ENCODE peak calls at places on chromosomes 12 and 14, in six cellular contexts. Q is WTC11, H is kidney tubule cell, P is PC-3, O is iPS DF 6.9, N is choroid plexus epithelial cell. E is an unnamed sample.

GRCh38 chr12:113116875-113117274 is 18.7 kb downstream of the RASAL1 start:
- DNase-seq in Q (no peak), H (no peak), P (no peak), O (no peak), N (no peak), E (no peak)

GRCh38 chr12:100434177-100434576 is 39.5 kb upstream of the NR1H4 start:
- DNase-seq in Q (no peak), H (no peak), P (no peak), O (no peak), N (no peak), E (no peak)

GRCh38 chr14:23829736-23830474 is 123.7 kb upstream of the DHRS4 start:
- DNase-seq in Q (no peak), H (peak), P (peak), O (no peak), N (peak), E (peak)

GRCh38 chr12:125193798-125194562 is 128.7 kb downstream of the AACS start:
- DNase-seq in Q (peak), H (peak), P (peak), O (no peak), N (no peak), E (peak)

GRCh38 chr12:30795410-30795659 is 40.6 kb upstream of the CAPRIN2 start:
- DNase-seq in Q (no peak), H (no peak), P (no peak), O (no peak), N (no peak), E (no peak)

GRCh38 chr14:105268736-105269354 is 20.5 kb downstream of the BTBD6 start:
- DNase-seq in Q (no peak), H (no peak), P (no peak), O (no peak), N (no peak), E (no peak)

GRCh38 chr12:39380090-39380489 is 62.8 kb downstream of the KIF21A start:
- DNase-seq in Q (no peak), H (no peak), P (no peak), O (no peak), N (no peak), E (no peak)

GRCh38 chr12:20283467-20283866 is 84.9 kb upstream of the PDE3A start:
- DNase-seq in Q (no peak), H (no peak), P (no peak), O (no peak), N (no peak), E (no peak)

GRCh38 chr14:68389973-68390372 is 402.9 kb downstream of the ZFP36L1 start:
- DNase-seq in Q (no peak), H (no peak), P (no peak), O (no peak), N (no peak), E (no peak)

GRCh38 chr12:109450980-109451379 is 26.1 kb downstream of the KCTD10 start:
- DNase-seq in Q (no peak), H (no peak), P (no peak), O (no peak), N (no peak), E (no peak)

GRCh38 chr12:51889216-51890134 is 1.6 kb downstream of the ANKRD33 start:
- DNase-seq in Q (no peak), H (no peak), P (no peak), O (no peak), N (no peak), E (peak)

GRCh38 chr14:100076133-100076532 is 10.9 kb downstream of the EVL start:
- DNase-seq in Q (peak), H (peak), P (peak), O (no peak), N (peak), E (peak)

GRCh38 chr14:73943083-73943482 is 6.8 kb downstream of the FAM161B start:
- DNase-seq in Q (no peak), H (peak), P (peak), O (no peak), N (peak), E (peak)